ENCODE peak calls at places on chromosomes 2 and 18, in nine cellular contexts. O is PC-9, D is neuronal stem cell, K is IMR-90, Q is heart right ventricle, V is endodermal cell, R is colonic mucosa, H is heart left ventricle, M is upper lobe of left lung. J is an unnamed sample.

GRCh38 chr2:161992526-161992925 is 81.5 kb downstream of the DPP4 start:
- DNase-seq in K (no peak), D (no peak), H (no peak), V (no peak), Q (no peak), M (no peak), R (no peak), O (no peak), J (no peak)

GRCh38 chr2:6992821-6993228 is 75.6 kb downstream of the RNF144A start:
- DNase-seq in K (no peak), M (no peak), V (no peak), Q (no peak), H (no peak), O (no peak), D (no peak), R (no peak), J (peak; percentile 62)

GRCh38 chr18:24209558-24209957 is 70.7 kb downstream of the CABYR start:
- DNase-seq in Q (no peak), D (no peak), H (no peak), K (peak; percentile 42), R (no peak), O (no peak), V (no peak), M (no peak), J (no peak)

GRCh38 chr18:79681484-79682387 is 2.1 kb downstream of the CTDP1 start:
- DNase-seq in Q (no peak), M (peak; percentile 67), O (no peak), K (no peak), D (no peak), R (peak; percentile 85), V (peak; percentile 33), H (no peak), J (no peak)

GRCh38 chr2:46847726-46848421 is 67.7 kb downstream of the MCFD2 start:
- DNase-seq in O (no peak), D (no peak), K (peak; percentile 90), Q (no peak), M (no peak), V (no peak), R (no peak), H (no peak), J (no peak)

GRCh38 chr2:178188466-178188865 is 5.8 kb upstream of the OSBPL6 start:
- DNase-seq in K (peak; percentile 7), R (no peak), Q (no peak), M (no peak), V (no peak), H (no peak), D (no peak), O (no peak), J (no peak)

GRCh38 chr2:241689306-241689705 is 2.7 kb upstream of the DTYMK start:
- DNase-seq in H (no peak), M (no peak), D (no peak), O (no peak), K (no peak), R (no peak), Q (no peak), V (no peak), J (no peak)

GRCh38 chr2:179235463-179236108 is 29.0 kb downstream of the SESTD1 start:
- DNase-seq in V (no peak), M (no peak), R (no peak), Q (no peak), D (no peak), K (peak; percentile 40), O (no peak), H (no peak), J (no peak)

GRCh38 chr2:225122582-225123486 is 80.6 kb upstream of the DOCK10 start:
- DNase-seq in D (no peak), R (peak; percentile 25), V (no peak), Q (no peak), H (no peak), K (peak; percentile 47), M (no peak), O (peak; percentile 24), J (peak; percentile 40)

GRCh38 chr2:144705328-144706245 is 185.7 kb upstream of the ZEB2 start:
- DNase-seq in R (no peak), Q (no peak), M (no peak), H (no peak), D (no peak), V (no peak), K (peak; percentile 13), O (no peak), J (no peak)

GRCh38 chr2:15674637-15675455 is 83.2 kb downstream of the DDX1 start:
- DNase-seq in Q (no peak), O (peak; percentile 28), D (no peak), M (peak; percentile 72), R (no peak), H (no peak), K (no peak), V (no peak), J (no peak)

GRCh38 chr2:186691231-186691630 is 2.6 kb upstream of the FAM171B start:
- DNase-seq in Q (no peak), D (no peak), K (no peak), H (no peak), V (no peak), O (no peak), M (no peak), R (no peak), J (no peak)

GRCh38 chr18:34866310-34866709 is 156.2 kb downstream of the DTNA start:
- DNase-seq in V (no peak), R (no peak), M (no peak), H (no peak), Q (no peak), D (no peak), O (no peak), K (no peak), J (no peak)

GRCh38 chr2:134468093-134468640 is 214.3 kb downstream of the MGAT5 start:
- DNase-seq in V (no peak), R (peak; percentile 8), O (no peak), Q (no peak), H (peak; percentile 30), M (no peak), K (no peak), D (no peak), J (no peak)

GRCh38 chr2:66553370-66553769 is 118.4 kb downstream of the MEIS1 start:
- DNase-seq in O (no peak), D (no peak), M (no peak), H (peak; percentile 71), Q (no peak), R (no peak), K (no peak), V (no peak), J (peak; percentile 77)

GRCh38 chr2:22360735-22361374 is 1024.1 kb upstream of the KLHL29 start:
- DNase-seq in R (no peak), K (no peak), H (no peak), M (no peak), D (no peak), O (no peak), Q (no peak), V (no peak), J (no peak)

GRCh38 chr2:145939949-145940348 is 1420.0 kb upstream of the ZEB2 start:
- DNase-seq in D (no peak), O (no peak), H (no peak), Q (no peak), R (no peak), K (no peak), M (no peak), V (no peak), J (no peak)

GRCh38 chr2:39308778-39309177 is 65.0 kb upstream of the CDKL4 start:
- DNase-seq in K (no peak), M (no peak), R (no peak), Q (no peak), H (no peak), V (no peak), O (no peak), D (no peak), J (no peak)
- H3K4me1 ChIP-seq in K (no peaks in the 10 kb centered on the region), M (no peaks in the 10 kb centered on the region), R (no peaks in the 10 kb centered on the region), Q (no peaks in the 10 kb centered on the region), H (no peaks in the 10 kb centered on the region), V (no peaks in the 10 kb centered on the region), O (no peaks in the 10 kb centered on the region), D (peaks cover 4% of the 10 kb centered on the region), J (peaks cover 33% of the 10 kb centered on the region)

GRCh38 chr2:189937691-189938090 is 124.8 kb downstream of the MSTN start:
- DNase-seq in M (no peak), K (peak; percentile 12), Q (no peak), H (no peak), D (no peak), V (no peak), R (no peak), O (no peak), J (no peak)

GRCh38 chr2:189943009-189943408 is 119.5 kb downstream of the MSTN start:
- DNase-seq in H (no peak), V (no peak), Q (no peak), O (no peak), R (no peak), K (no peak), D (no peak), M (no peak), J (no peak)

GRCh38 chr2:189940913-189941312 is 121.6 kb downstream of the MSTN start:
- DNase-seq in K (no peak), R (no peak), H (no peak), M (no peak), D (no peak), V (no peak), Q (no peak), O (no peak), J (no peak)
- H3K9me3 ChIP-seq in K (peaks cover 35% of the 10 kb centered on the region), R (no peaks in the 10 kb centered on the region), H (no peaks in the 10 kb centered on the region), M (peaks cover 5% of the 10 kb centered on the region), D (peaks cover 3% of the 10 kb centered on the region), V (peaks cover 67% of the 10 kb centered on the region), Q (no peaks in the 10 kb centered on the region), O (no peaks in the 10 kb centered on the region), J (no peaks in the 10 kb centered on the region)

GRCh38 chr2:42906115-42906556 is 113.8 kb upstream of the HAAO start:
- DNase-seq in Q (no peak), D (no peak), M (no peak), K (no peak), R (no peak), H (no peak), O (no peak), V (no peak), J (no peak)
- H3K4me1 ChIP-seq in Q (peaks cover 46% of the 10 kb centered on the region), D (peaks cover 31% of the 10 kb centered on the region), M (peaks cover 61% of the 10 kb centered on the region), K (peaks cover 29% of the 10 kb centered on the region), R (peaks cover 9% of the 10 kb centered on the region), H (peaks cover 13% of the 10 kb centered on the region), O (peaks cover 10% of the 10 kb centered on the region), V (peaks cover 19% of the 10 kb centered on the region), J (peaks cover 15% of the 10 kb centered on the region)

DNA sequence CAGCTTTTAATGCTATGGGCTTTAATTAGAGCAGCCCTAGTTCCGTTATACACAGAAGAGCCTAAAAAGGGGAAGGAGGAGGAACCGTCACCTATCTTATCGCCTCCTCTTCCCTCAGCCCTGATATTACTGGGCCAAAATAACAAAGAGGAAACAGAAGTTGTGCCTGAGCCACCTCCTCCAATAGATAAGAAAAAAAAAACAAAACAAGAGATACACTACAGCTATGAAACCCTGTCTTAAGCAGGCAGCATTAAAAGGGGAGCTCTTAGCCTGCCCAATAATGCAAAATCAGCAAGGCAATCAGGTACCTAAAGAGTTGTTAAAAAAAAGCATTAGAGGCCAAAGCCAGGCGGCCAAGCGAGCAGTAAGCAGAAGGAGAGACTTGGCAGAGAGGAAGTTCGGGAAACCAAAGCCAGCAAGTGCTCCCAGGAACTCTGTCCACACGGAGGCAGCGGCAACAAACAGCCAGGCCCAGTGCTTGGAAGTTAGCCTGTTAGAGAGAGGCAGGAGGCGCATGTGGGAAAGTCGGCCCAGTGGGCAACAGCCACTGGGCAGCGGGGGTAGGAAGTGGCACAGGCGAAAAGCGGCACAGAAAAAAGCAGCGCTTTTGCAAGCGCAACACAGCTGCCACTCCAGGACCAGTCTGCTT is 41.8 kb upstream of the PDK1 start:
- DNase-seq in V (no peak), D (no peak), K (no peak), O (no peak), M (no peak), R (no peak), H (no peak), Q (peak; percentile 5), J (no peak)
- H3K9me3 ChIP-seq in V (peaks cover 88% of the 10 kb centered on the region), D (peaks cover 8% of the 10 kb centered on the region), K (peaks cover 21% of the 10 kb centered on the region), O (peaks cover 21% of the 10 kb centered on the region), M (peaks cover 19% of the 10 kb centered on the region), R (no peaks in the 10 kb centered on the region), H (no peaks in the 10 kb centered on the region), Q (no peaks in the 10 kb centered on the region), J (no peaks in the 10 kb centered on the region)